ENCODE peak calls at places on chromosomes 3 and 15, in four cellular contexts. One of them, this sample, is unnamed.

GRCh38 chr15:67882487-67883227 is 42.8 kb upstream of the RNU6-1 start:
- DNase-seq in endothelial cell: no peak
- DNase-seq in cardiac fibroblast: no peak
- DNase-seq in NB4: peak
- DNase-seq in this sample: no peak

GRCh38 chr3:67082533-67083024 is 84.5 kb downstream of the KBTBD8 start:
- DNase-seq in NB4: no peak
- DNase-seq in endothelial cell: no peak
- DNase-seq in cardiac fibroblast: no peak
- DNase-seq in this sample: no peak

GRCh38 chr15:99385865-99386264 is 134.6 kb downstream of the LRRC28 start:
- DNase-seq in cardiac fibroblast: peak
- DNase-seq in endothelial cell: no peak
- DNase-seq in NB4: no peak
- DNase-seq in this sample: no peak

GRCh38 chr3:42123012-42123581 is 31.9 kb downstream of the TRAK1 start:
- DNase-seq in NB4: no peak
- DNase-seq in cardiac fibroblast: peak
- DNase-seq in endothelial cell: peak
- DNase-seq in this sample: no peak

GRCh38 chr15:62928242-62928995 is 114.1 kb upstream of the TPM1 start:
- DNase-seq in NB4: no peak
- DNase-seq in endothelial cell: no peak
- DNase-seq in cardiac fibroblast: peak
- DNase-seq in this sample: peak

GRCh38 chr3:132399054-132399929 is 18.0 kb upstream of the DNAJC13 start:
- DNase-seq in cardiac fibroblast: peak
- DNase-seq in NB4: peak
- DNase-seq in endothelial cell: peak
- DNase-seq in this sample: no peak

GRCh38 chr3:168123211-168124173 is 27.8 kb upstream of the GOLIM4 start:
- DNase-seq in NB4: no peak
- DNase-seq in cardiac fibroblast: no peak
- DNase-seq in endothelial cell: no peak
- DNase-seq in this sample: no peak

GRCh38 chr3:181354140-181354539 is 357.6 kb upstream of the SOX2 start:
- DNase-seq in endothelial cell: no peak
- DNase-seq in cardiac fibroblast: no peak
- DNase-seq in NB4: no peak
- DNase-seq in this sample: no peak

GRCh38 chr3:138332472-138333073 is 2.9 kb upstream of the NME9 start:
- DNase-seq in endothelial cell: no peak
- DNase-seq in cardiac fibroblast: peak
- DNase-seq in NB4: peak
- DNase-seq in this sample: no peak

GRCh38 chr3:170079466-170080165 is 41.8 kb downstream of the GPR160 start:
- DNase-seq in cardiac fibroblast: no peak
- DNase-seq in endothelial cell: no peak
- DNase-seq in NB4: no peak
- DNase-seq in this sample: peak

GRCh38 chr15:59232476-59232875 is 25.8 kb downstream of the LDHAL6B start:
- DNase-seq in NB4: no peak
- DNase-seq in endothelial cell: no peak
- DNase-seq in cardiac fibroblast: peak
- DNase-seq in this sample: peak

GRCh38 chr3:136804164-136804563 is 14.8 kb upstream of the SLC35G2 start:
- DNase-seq in NB4: no peak
- DNase-seq in cardiac fibroblast: no peak
- DNase-seq in endothelial cell: no peak
- DNase-seq in this sample: no peak

GRCh38 chr15:57551717-57552677 is 39.7 kb upstream of the MYZAP start:
- DNase-seq in endothelial cell: peak
- DNase-seq in cardiac fibroblast: peak
- DNase-seq in NB4: no peak
- DNase-seq in this sample: no peak

GRCh38 chr3:62870321-62870720 is 4.9 kb downstream of the CADPS start:
- DNase-seq in endothelial cell: no peak
- DNase-seq in NB4: no peak
- DNase-seq in cardiac fibroblast: peak
- DNase-seq in this sample: no peak

GRCh38 chr3:124587053-124587408 is 143.2 kb upstream of the UMPS start:
- DNase-seq in NB4: no peak
- DNase-seq in cardiac fibroblast: peak
- DNase-seq in endothelial cell: peak
- DNase-seq in this sample: no peak

GRCh38 chr3:29475305-29475825 is 194.5 kb downstream of the RBMS3 start:
- DNase-seq in NB4: no peak
- DNase-seq in cardiac fibroblast: no peak
- DNase-seq in endothelial cell: no peak
- DNase-seq in this sample: no peak

DNA sequence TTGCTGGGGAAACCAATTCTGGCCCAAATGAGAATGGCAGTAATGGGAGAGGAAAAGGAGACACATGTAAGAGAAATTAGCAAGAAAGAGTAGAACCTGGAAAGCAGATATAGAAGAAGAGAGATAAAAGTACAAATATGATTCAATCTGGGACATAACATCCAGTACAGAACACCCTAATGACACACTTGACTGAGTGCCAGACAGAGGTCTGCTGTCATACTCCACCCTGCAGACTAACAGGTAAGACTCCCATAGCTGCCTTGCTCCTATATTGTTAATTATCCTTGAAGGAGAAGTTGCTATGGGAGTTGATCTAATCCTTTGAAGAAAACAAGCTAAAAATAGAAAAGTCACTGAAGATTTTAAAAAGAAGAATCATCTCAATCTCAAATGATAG is 21.1 kb downstream of the CCPG1 start:
- DNase-seq in cardiac fibroblast: peak
- DNase-seq in NB4: no peak
- DNase-seq in endothelial cell: no peak
- DNase-seq in this sample: no peak
- TF ChIP-seq CTCF in cardiac fibroblast: no peak
- TF ChIP-seq CTCF in NB4: no peak
- TF ChIP-seq CTCF in endothelial cell: no peak
- TF ChIP-seq CTCF in this sample: no peak

GRCh38 chr15:65862682-65863081 is 6.6 kb upstream of the RAB11A start:
- DNase-seq in NB4: peak
- DNase-seq in endothelial cell: peak
- DNase-seq in cardiac fibroblast: peak
- DNase-seq in this sample: no peak
- TF ChIP-seq CTCF in NB4: peak
- TF ChIP-seq CTCF in endothelial cell: peak
- TF ChIP-seq CTCF in cardiac fibroblast: peak
- TF ChIP-seq CTCF in this sample: peak

GRCh38 chr3:197525706-197526105 is 30.1 kb downstream of the BDH1 start:
- DNase-seq in endothelial cell: no peak
- DNase-seq in cardiac fibroblast: peak
- DNase-seq in NB4: no peak
- DNase-seq in this sample: no peak
- TF ChIP-seq CTCF in endothelial cell: no peak
- TF ChIP-seq CTCF in cardiac fibroblast: peak
- TF ChIP-seq CTCF in NB4: peak
- TF ChIP-seq CTCF in this sample: peak

DNA sequence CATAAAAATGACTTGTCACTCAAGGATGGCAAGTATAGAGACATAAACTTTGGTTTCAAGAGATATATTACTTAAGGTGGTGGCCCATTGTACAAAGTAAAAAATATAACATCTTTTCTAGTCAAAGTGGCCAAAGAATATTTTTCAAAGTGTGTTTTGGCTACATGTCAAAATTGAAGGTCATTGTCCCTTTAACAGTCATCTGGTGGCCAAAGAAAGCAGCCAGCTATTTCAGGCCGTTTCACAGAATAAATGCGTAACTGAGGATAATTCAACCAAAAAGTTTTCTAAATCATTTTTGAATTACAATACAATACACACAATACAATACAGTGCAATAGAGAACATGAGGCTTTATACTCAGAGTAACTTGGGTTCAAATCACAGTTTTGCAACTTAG is 4.2 kb upstream of the CDIN1 start:
- DNase-seq in NB4: no peak
- DNase-seq in cardiac fibroblast: no peak
- DNase-seq in endothelial cell: no peak
- DNase-seq in this sample: no peak
- TF ChIP-seq CTCF in NB4: no peak
- TF ChIP-seq CTCF in cardiac fibroblast: no peak
- TF ChIP-seq CTCF in endothelial cell: no peak
- TF ChIP-seq CTCF in this sample: no peak

GRCh38 chr3:149527531-149528343 is 53.2 kb downstream of the TM4SF4 start:
- DNase-seq in cardiac fibroblast: peak
- DNase-seq in NB4: no peak
- DNase-seq in endothelial cell: peak
- DNase-seq in this sample: no peak
- TF ChIP-seq CTCF in cardiac fibroblast: peak
- TF ChIP-seq CTCF in NB4: no peak
- TF ChIP-seq CTCF in endothelial cell: no peak
- TF ChIP-seq CTCF in this sample: peak

DNA sequence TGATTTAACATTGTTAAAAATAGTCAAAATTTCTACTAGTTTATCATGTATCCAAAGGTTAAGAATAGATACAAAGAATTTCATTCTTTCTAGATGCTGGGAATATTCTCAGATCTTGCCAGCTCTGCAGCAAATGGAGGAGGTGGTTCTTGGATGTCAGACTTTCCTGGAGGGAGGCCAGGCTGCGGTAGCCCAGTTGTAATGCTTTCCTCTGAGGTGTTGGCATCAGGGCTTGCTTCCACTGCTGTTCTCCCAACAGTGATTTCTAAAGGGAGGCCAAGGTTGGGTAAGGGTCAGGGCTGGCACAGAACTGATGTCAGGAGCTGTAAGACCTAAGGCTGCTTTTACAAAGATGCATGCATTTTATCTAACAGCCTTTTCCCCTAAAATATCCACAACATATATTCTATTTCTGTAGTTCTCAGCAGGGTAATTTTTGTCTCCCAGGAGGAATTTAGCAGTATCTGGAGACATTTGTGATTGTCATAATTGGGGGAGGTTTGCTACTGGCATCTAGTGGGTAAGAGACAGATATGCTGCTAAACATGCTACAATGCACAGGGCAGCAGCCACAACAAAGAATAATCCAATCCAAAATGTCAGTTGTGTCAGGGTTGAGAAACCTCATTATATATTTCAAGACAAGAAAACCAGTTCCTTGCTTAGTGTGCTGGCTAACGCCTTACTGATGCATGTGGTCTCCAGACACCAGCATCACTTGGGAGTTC is 42.0 kb upstream of the SPTSSB start:
- DNase-seq in NB4: no peak
- DNase-seq in cardiac fibroblast: peak
- DNase-seq in endothelial cell: no peak
- DNase-seq in this sample: no peak
- TF ChIP-seq CTCF in NB4: no peak
- TF ChIP-seq CTCF in cardiac fibroblast: no peak
- TF ChIP-seq CTCF in endothelial cell: no peak
- TF ChIP-seq CTCF in this sample: peak

DNA sequence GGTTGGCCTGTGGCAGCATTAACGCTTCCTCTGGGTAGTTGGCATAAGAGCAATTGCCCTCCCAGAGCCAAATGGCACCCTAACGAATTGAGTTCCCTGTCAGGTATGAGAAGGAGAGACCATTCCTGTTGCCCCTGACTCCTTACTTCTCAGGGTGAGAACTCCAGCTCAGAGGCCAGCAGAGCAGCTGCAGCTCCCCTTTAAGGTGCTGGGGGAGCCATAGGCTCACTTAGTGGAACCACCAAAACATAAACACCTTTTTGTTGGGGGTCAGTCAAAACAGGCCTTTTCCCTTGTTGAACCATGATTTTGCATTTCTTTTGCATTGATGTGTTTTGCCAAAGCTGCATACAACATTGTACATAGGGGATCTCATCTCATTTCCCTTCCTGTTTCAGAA is 28.1 kb upstream of the LHFPL4 start:
- DNase-seq in endothelial cell: no peak
- DNase-seq in NB4: no peak
- DNase-seq in cardiac fibroblast: no peak
- DNase-seq in this sample: no peak
- TF ChIP-seq CTCF in endothelial cell: no peak
- TF ChIP-seq CTCF in NB4: no peak
- TF ChIP-seq CTCF in cardiac fibroblast: no peak
- TF ChIP-seq CTCF in this sample: no peak

GRCh38 chr3:25021816-25022215 is 406.2 kb upstream of the RARB start:
- DNase-seq in cardiac fibroblast: peak
- DNase-seq in endothelial cell: no peak
- DNase-seq in NB4: peak
- DNase-seq in this sample: no peak

GRCh38 chr3:25018909-25019308 is 409.2 kb upstream of the RARB start:
- DNase-seq in endothelial cell: no peak
- DNase-seq in cardiac fibroblast: no peak
- DNase-seq in NB4: no peak
- DNase-seq in this sample: no peak

GRCh38 chr3:25019506-25019905 is 408.6 kb upstream of the RARB start:
- DNase-seq in NB4: no peak
- DNase-seq in endothelial cell: no peak
- DNase-seq in cardiac fibroblast: no peak
- DNase-seq in this sample: no peak
- TF ChIP-seq CTCF in NB4: no peak
- TF ChIP-seq CTCF in endothelial cell: no peak
- TF ChIP-seq CTCF in cardiac fibroblast: no peak
- TF ChIP-seq CTCF in this sample: no peak

GRCh38 chr3:38478901-38479300 is 17.2 kb upstream of the EXOG start:
- DNase-seq in cardiac fibroblast: no peak
- DNase-seq in NB4: no peak
- DNase-seq in endothelial cell: no peak
- DNase-seq in this sample: no peak

GRCh38 chr3:38479431-38480092 is 16.6 kb upstream of the EXOG start:
- DNase-seq in endothelial cell: peak
- DNase-seq in cardiac fibroblast: peak
- DNase-seq in NB4: peak
- DNase-seq in this sample: no peak

GRCh38 chr3:38480930-38481329 is 15.2 kb upstream of the EXOG start:
- DNase-seq in endothelial cell: no peak
- DNase-seq in NB4: no peak
- DNase-seq in cardiac fibroblast: no peak
- DNase-seq in this sample: no peak

GRCh38 chr3:38477839-38478450 is 18.2 kb upstream of the EXOG start:
- DNase-seq in endothelial cell: no peak
- DNase-seq in cardiac fibroblast: no peak
- DNase-seq in NB4: no peak
- DNase-seq in this sample: no peak

DNA sequence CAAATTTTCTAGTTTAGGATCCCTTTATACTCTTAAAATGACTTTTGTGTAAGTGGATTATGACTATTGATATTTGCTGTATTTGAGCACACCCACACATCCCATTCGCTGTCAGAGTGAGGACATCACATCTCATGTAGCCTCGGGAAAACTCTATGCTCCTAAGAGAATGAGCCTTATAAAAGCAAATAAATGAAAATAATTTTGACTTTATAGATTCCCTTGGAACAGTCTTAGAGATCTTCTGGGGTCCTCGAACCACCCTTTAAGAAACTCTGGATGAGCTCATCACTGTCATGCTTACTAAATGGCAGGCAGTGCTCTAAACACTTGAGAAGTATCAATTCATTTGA is 16.1 kb upstream of the EXOG start:
- DNase-seq in NB4: no peak
- DNase-seq in endothelial cell: no peak
- DNase-seq in cardiac fibroblast: no peak
- DNase-seq in this sample: no peak
- TF ChIP-seq CTCF in NB4: no peak
- TF ChIP-seq CTCF in endothelial cell: peak
- TF ChIP-seq CTCF in cardiac fibroblast: no peak
- TF ChIP-seq CTCF in this sample: no peak

GRCh38 chr3:148958681-148959080 is 32.7 kb upstream of the GYG1 start:
- DNase-seq in NB4: no peak
- DNase-seq in cardiac fibroblast: no peak
- DNase-seq in endothelial cell: no peak
- DNase-seq in this sample: no peak

GRCh38 chr3:148957586-148957985 is 33.8 kb upstream of the GYG1 start:
- DNase-seq in cardiac fibroblast: peak
- DNase-seq in endothelial cell: peak
- DNase-seq in NB4: peak
- DNase-seq in this sample: no peak

GRCh38 chr3:148962513-148962912 is 28.8 kb upstream of the GYG1 start:
- DNase-seq in endothelial cell: peak
- DNase-seq in cardiac fibroblast: peak
- DNase-seq in NB4: peak
- DNase-seq in this sample: peak
- TF ChIP-seq CTCF in endothelial cell: no peak
- TF ChIP-seq CTCF in cardiac fibroblast: peak
- TF ChIP-seq CTCF in NB4: peak
- TF ChIP-seq CTCF in this sample: peak